ENCODE peak calls at places on chromosome 15, in four cellular contexts. M, E, R and P are unnamed samples.

GRCh38 chr15:47616876-47617275 is 100.4 kb upstream of the SEMA6D start:
- DNase-seq in M (no peak), E (no peak), R (no peak), P (no peak)

GRCh38 chr15:31372635-31373091 is 46.0 kb downstream of the KLF13 start:
- DNase-seq in M (no peak), E (no peak), R (peak), P (peak)

GRCh38 chr15:64772488-64772887 is 2.9 kb downstream of the RBPMS2 start:
- DNase-seq in M (no peak), E (no peak), R (no peak), P (no peak)

GRCh38 chr15:74776851-74777768 is 4.8 kb upstream of the CSK start:
- DNase-seq in M (peak), E (no peak), R (no peak), P (no peak)

GRCh38 chr15:69500339-69500738 is 47.7 kb downstream of the RPLP1 start:
- DNase-seq in M (no peak), E (no peak), R (no peak), P (no peak)

GRCh38 chr15:74428970-74429783 is 4.6 kb downstream of the SEMA7A start:
- DNase-seq in M (peak), E (no peak), R (no peak), P (no peak)

GRCh38 chr15:53305554-53305953 is 453.9 kb downstream of the WDR72 start:
- DNase-seq in M (no peak), E (no peak), R (no peak), P (no peak)

GRCh38 chr15:50685191-50685975 is 1.2 kb downstream of the TRPM7 start:
- DNase-seq in M (no peak), E (no peak), R (no peak), P (no peak)

GRCh38 chr15:68407141-68407885 is 24.6 kb downstream of the ITGA11 start:
- DNase-seq in M (peak), E (peak), R (peak), P (no peak)

GRCh38 chr15:44541282-44541958 is 4.5 kb downstream of the EIF3J start:
- DNase-seq in M (no peak), E (no peak), R (no peak), P (no peak)

GRCh38 chr15:75170711-75171341 is 30.9 kb upstream of the C15orf39 start:
- DNase-seq in M (peak), E (no peak), R (no peak), P (no peak)

GRCh38 chr15:68500363-68501317 is 68.7 kb upstream of the ITGA11 start:
- DNase-seq in M (no peak), E (no peak), R (no peak), P (no peak)

GRCh38 chr15:79028411-79028964 is 62.1 kb downstream of the RASGRF1 start:
- DNase-seq in M (peak), E (no peak), R (no peak), P (peak)

GRCh38 chr15:90067181-90067952 is 34.9 kb downstream of the IDH2 start:
- DNase-seq in M (no peak), E (no peak), R (no peak), P (no peak)

GRCh38 chr15:81195339-81195864 is 1.3 kb upstream of the IL16 start:
- DNase-seq in M (no peak), E (no peak), R (no peak), P (no peak)

GRCh38 chr15:83846847-83847246 is 192.9 kb downstream of the ADAMTSL3 start:
- DNase-seq in M (no peak), E (no peak), R (no peak), P (no peak)

GRCh38 chr15:29369261-29369660 is 99.6 kb upstream of the NSMCE3 start:
- DNase-seq in M (no peak), E (no peak), R (no peak), P (no peak)

GRCh38 chr15:66269326-66270090 is 16.0 kb upstream of the MEGF11 start:
- DNase-seq in M (no peak), E (no peak), R (no peak), P (no peak)

GRCh38 chr15:35327789-35328188 is 218.2 kb downstream of the DPH6 start:
- DNase-seq in M (no peak), E (no peak), R (no peak), P (no peak)

GRCh38 chr15:70308011-70308761 is 210.5 kb upstream of the TLE3 start:
- DNase-seq in M (peak), E (no peak), R (no peak), P (no peak)

GRCh38 chr15:96416218-96416933 is 85.9 kb downstream of the NR2F2 start:
- DNase-seq in M (no peak), E (no peak), R (no peak), P (no peak)

GRCh38 chr15:81293728-81294500 is 30.0 kb downstream of the STARD5 start:
- DNase-seq in M (peak), E (no peak), R (no peak), P (no peak)

GRCh38 chr15:53472883-53473282 is 286.6 kb downstream of the WDR72 start:
- DNase-seq in M (no peak), E (no peak), R (no peak), P (no peak)

GRCh38 chr15:92801412-92801773 is 98.7 kb upstream of the CHD2 start:
- DNase-seq in M (peak), E (no peak), R (no peak), P (no peak)

GRCh38 chr15:69305204-69305931 is 6.7 kb downstream of the PAQR5 start:
- DNase-seq in M (peak), E (no peak), R (peak), P (no peak)

GRCh38 chr15:85691350-85692240 is 103.1 kb downstream of the KLHL25 start:
- DNase-seq in M (peak), E (no peak), R (no peak), P (no peak)

GRCh38 chr15:76196949-76197315 is 114.3 kb downstream of the ETFA start:
- DNase-seq in M (no peak), E (no peak), R (peak), P (peak)

GRCh38 chr15:74432968-74433591 is 678 bp downstream of the SEMA7A start:
- DNase-seq in M (no peak), E (no peak), R (no peak), P (no peak)

GRCh38 chr15:75067123-75067854 is 43.9 kb downstream of the PPCDC start:
- DNase-seq in M (peak), E (no peak), R (no peak), P (no peak)

GRCh38 chr15:70036585-70037343 is 61.0 kb downstream of the TLE3 start:
- DNase-seq in M (peak), E (no peak), R (no peak), P (no peak)

DNA sequence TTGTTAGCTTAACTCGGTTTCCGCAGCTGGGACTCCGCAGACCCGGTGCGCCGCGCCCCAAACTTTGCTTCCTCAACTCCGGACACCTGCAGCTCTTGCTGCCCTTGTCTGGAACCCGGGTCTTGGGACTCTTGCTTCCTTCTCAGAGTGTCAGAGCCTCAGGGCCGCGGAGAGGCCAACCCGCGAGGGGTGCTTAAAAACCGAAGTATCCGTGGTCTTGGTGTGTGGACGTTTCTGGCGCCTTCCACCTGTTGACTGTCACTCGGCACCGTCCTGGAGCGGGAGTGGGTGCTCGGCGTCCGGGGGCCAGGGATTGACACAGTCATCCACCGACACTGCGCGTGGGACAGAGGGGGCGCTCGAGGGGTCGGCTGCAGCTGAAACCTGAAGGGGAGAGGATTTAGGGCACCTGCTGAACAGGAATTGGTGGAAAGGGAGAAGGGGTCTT is 386 bp downstream of the SQOR start:
- DNase-seq in M (peak), E (peak), R (peak), P (no peak)
- H3K27ac ChIP-seq in M (peak), E (peak), R (peak), P (peak)

GRCh38 chr15:40565333-40566238 is 744 bp upstream of the CCDC32 start:
- DNase-seq in M (no peak), E (no peak), R (no peak), P (no peak)
- H3K27ac ChIP-seq in M (peak), E (no peak), R (peak), P (peak)

GRCh38 chr15:45868109-45868691 is 233.4 kb downstream of the SQOR start:
- DNase-seq in M (no peak), E (no peak), R (no peak), P (no peak)
- H3K27ac ChIP-seq in M (no peak), E (no peak), R (no peak), P (no peak)

DNA sequence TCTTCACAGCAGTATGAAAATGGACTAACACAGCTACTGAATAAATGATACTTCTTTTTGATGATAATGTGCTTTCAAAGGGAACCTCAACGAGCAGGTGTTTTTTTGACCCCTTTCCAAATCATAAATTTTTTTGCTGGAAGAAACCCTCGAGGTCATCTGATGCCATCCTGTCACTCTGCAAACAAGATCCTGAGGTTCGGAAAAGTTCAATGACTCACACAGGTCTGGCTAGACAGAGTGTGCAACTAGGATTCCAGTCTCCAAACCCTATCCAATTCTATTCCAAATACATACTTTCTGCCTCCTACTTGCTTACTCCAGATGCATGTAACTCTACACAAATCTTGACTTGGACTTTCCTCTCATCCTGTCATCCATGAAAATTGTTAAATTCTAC is 124.7 kb downstream of the NEDD4 start:
- DNase-seq in M (no peak), E (no peak), R (no peak), P (no peak)
- H3K27ac ChIP-seq in M (no peak), E (no peak), R (peak), P (no peak)

DNA sequence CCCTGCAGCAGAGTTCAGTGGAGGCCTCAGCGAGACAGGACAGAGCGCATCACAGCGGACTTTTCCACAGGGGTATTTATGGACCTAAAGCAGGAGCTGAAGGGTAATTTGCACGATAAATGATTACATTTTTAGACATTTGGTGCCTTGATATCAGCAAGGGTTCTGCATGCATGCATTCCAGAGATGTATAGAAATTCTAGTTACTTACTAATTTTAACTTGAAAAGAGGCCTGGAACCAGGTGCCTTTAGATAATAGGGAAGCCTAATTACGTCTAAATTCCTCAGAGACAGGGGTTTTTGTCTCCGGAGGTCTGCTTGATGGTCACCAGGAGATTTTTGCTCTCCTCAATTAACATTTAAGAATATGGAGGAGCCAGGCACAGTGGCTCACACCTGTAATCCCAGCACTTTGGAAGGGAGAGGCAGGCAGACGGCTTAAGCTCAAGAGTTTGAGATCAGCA is 79.8 kb upstream of the MFGE8 start:
- DNase-seq in M (no peak), E (no peak), R (no peak), P (no peak)
- H3K27ac ChIP-seq in M (no peak), E (no peak), R (no peak), P (no peak)

GRCh38 chr15:40469776-40470390 is 901 bp upstream of the CHST14 start:
- DNase-seq in M (no peak), E (no peak), R (no peak), P (no peak)
- H3K27ac ChIP-seq in M (peak), E (peak), R (peak), P (peak)

DNA sequence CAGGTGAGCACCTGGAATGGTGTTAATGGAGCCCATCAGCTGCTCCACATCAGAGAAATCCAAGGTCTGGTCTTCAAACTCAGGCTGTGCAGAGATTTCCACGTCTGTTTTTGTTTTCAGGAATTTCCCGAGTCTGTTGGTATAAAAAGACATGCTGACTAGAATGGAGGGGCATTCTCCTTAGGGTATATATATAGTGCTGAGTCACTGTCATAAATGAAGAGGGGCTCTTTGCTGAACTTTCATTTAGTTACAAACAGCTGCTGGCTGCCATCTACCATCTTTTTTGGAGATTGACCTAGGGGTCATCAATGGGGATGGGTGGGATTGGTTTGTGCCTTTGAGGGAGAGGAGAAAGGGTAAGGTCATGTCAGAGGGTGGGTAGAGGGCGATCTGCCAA is 27.1 kb downstream of the FSD2 start:
- DNase-seq in M (no peak), E (no peak), R (no peak), P (no peak)
- H3K27ac ChIP-seq in M (no peak), E (no peak), R (peak), P (no peak)

GRCh38 chr15:62741106-62741505 is 301.4 kb upstream of the TPM1 start:
- DNase-seq in M (no peak), E (no peak), R (no peak), P (no peak)
- H3K27ac ChIP-seq in M (no peak), E (no peak), R (no peak), P (peak)

DNA sequence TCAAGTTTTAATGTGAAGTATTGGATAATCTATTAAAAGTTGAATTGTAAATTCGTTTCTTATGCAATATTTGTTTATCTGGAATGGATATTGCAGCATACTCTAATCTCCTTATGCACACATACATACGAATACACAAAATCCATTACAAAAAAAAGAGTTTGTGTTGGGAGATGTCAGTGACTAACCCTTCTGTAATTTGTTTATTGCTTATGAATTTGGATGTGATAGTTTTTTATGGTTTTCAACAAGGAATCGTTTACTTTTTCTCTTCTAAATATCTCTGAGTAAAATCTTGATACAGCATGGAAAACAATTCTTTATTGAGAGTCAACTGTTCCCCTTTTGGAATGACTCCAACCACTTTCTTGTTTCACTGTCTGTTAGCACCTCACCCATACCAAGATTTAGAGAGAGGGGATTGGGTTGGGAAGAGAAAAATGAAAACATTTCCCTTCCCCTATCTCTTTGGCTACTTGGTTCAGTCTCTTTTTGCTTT is 9.4 kb downstream of the RAB8B start:
- DNase-seq in M (no peak), E (no peak), R (no peak), P (no peak)
- H3K27ac ChIP-seq in M (peak), E (no peak), R (no peak), P (no peak)

DNA sequence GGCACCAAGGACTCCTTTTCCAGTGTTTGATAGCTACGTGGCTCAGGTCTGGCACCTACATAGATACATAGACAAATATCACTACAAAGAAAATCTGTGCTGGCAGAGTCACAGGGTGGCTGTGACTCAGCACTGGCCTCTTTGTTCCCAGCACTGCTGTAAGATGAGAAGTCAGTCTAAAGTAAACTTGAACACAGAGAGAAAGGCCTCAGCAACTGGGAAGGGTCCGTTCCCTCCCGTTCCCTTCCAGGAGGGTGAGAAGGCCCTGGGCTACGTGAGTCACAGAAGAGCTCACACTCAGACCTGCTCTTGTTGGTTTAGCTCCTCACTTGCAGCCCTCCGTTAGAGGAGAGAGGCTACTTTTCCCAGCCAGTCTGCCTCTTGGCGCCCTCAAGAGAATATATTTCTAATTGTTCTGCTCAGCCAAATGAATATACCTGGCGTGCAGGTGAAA is 23.1 kb downstream of the ANXA2 start:
- DNase-seq in M (peak), E (no peak), R (peak), P (no peak)
- H3K27ac ChIP-seq in M (peak), E (no peak), R (peak), P (no peak)